ENCODE peak calls at places on chromosomes 12 and 14, in five cellular contexts. W is hepatocyte; N is suprapubic skin; C is CD8-positive, alpha-beta memory T cell; I is neural progenitor cell. Z is an unnamed sample.

GRCh38 chr14:53638966-53639365 is 317.7 kb downstream of the BMP4 start:
- DNase-seq in W (no peak), N (no peak), C (no peak), I (no peak), Z (no peak)

GRCh38 chr12:69645031-69645430 is 34.3 kb upstream of the LRRC10 start:
- DNase-seq in W (no peak), N (no peak), C (no peak), I (no peak), Z (no peak)

GRCh38 chr12:113472191-113473190 is 820 bp upstream of the LHX5 start:
- DNase-seq in W (no peak), N (no peak), C (no peak), I (peak; percentile 79), Z (peak; percentile 89)

GRCh38 chr12:24582954-24583601 is 365.8 kb downstream of the BCAT1 start:
- DNase-seq in W (no peak), N (no peak), C (no peak), I (no peak), Z (no peak)

GRCh38 chr14:74548881-74549280 is 55.3 kb downstream of the ISCA2 start:
- DNase-seq in W (peak; percentile 36), N (no peak), C (no peak), I (no peak), Z (no peak)

GRCh38 chr14:74217672-74218448 is 21.4 kb upstream of the VSX2 start:
- DNase-seq in W (peak; percentile 84), N (peak; percentile 74), C (peak; percentile 58), I (peak; percentile 91), Z (peak; percentile 98)

GRCh38 chr12:18868673-18869072 is 130.8 kb downstream of the CAPZA3 start:
- DNase-seq in W (no peak), N (no peak), C (no peak), I (no peak), Z (no peak)

GRCh38 chr12:49827351-49828099 is 688 bp downstream of the NCKAP5L start:
- DNase-seq in W (peak; percentile 83), N (no peak), C (peak; percentile 17), I (peak; percentile 89), Z (peak; percentile 97)

GRCh38 chr12:90245396-90245795 is 536.8 kb upstream of the ATP2B1 start:
- DNase-seq in W (no peak), N (no peak), C (no peak), I (no peak), Z (no peak)

GRCh38 chr14:64979336-64980074 is 7.2 kb upstream of the FNTB start:
- DNase-seq in W (peak; percentile 36), N (no peak), C (no peak), I (no peak), Z (no peak)

GRCh38 chr14:23725980-23726746 is 90.0 kb downstream of the DHRS2 start:
- DNase-seq in W (no peak), N (no peak), C (no peak), I (no peak), Z (no peak)

GRCh38 chr12:14845350-14845750 is 2.0 kb upstream of the ART4 start:
- DNase-seq in W (peak; percentile 77), N (no peak), C (no peak), I (peak; percentile 70), Z (peak; percentile 70)

GRCh38 chr12:128856035-128856790 is 2.9 kb downstream of the GLT1D1 start:
- DNase-seq in W (no peak), N (peak; percentile 23), C (no peak), I (no peak), Z (no peak)

GRCh38 chr12:32566663-32567634 is 112.2 kb upstream of the DNM1L start:
- DNase-seq in W (no peak), N (no peak), C (no peak), I (no peak), Z (peak; percentile 43)

GRCh38 chr14:97379091-97379531 is 581.9 kb downstream of the VRK1 start:
- DNase-seq in W (no peak), N (no peak), C (peak; percentile 15), I (peak; percentile 17), Z (peak; percentile 41)

GRCh38 chr12:64670039-64670438 is 59.7 kb downstream of the RASSF3 start:
- DNase-seq in W (no peak), N (no peak), C (no peak), I (no peak), Z (no peak)

GRCh38 chr12:57490126-57490525 is 2.3 kb downstream of the MARS1 start:
- DNase-seq in W (no peak), N (no peak), C (no peak), I (no peak), Z (no peak)

GRCh38 chr12:18502422-18502821 is 235.4 kb downstream of the PLCZ1 start:
- DNase-seq in W (no peak), N (no peak), C (no peak), I (no peak), Z (no peak)

GRCh38 chr12:124727922-124728321 is 135.7 kb downstream of the SCARB1 start:
- DNase-seq in W (no peak), N (no peak), C (no peak), I (no peak), Z (no peak)

GRCh38 chr14:78356406-78356805 is 186.2 kb downstream of the NRXN3 start:
- DNase-seq in W (no peak), N (no peak), C (no peak), I (peak; percentile 71), Z (peak; percentile 4)

GRCh38 chr14:99730876-99731351 is 46.8 kb downstream of the CYP46A1 start:
- DNase-seq in W (no peak), N (peak; percentile 77), C (no peak), I (no peak), Z (no peak)

GRCh38 chr12:123571343-123571813 is 13.0 kb upstream of the TMED2 start:
- DNase-seq in W (peak; percentile 64), N (no peak), C (no peak), I (peak; percentile 34), Z (peak; percentile 40)

GRCh38 chr12:15163577-15163976 is 57.6 kb downstream of the RERG start:
- DNase-seq in W (no peak), N (no peak), C (no peak), I (no peak), Z (no peak)

GRCh38 chr12:30796891-30797371 is 42.2 kb upstream of the CAPRIN2 start:
- DNase-seq in W (peak; percentile 23), N (no peak), C (no peak), I (peak; percentile 44), Z (peak; percentile 73)

GRCh38 chr14:65345264-65345663 is 67.3 kb upstream of the FUT8 start:
- DNase-seq in W (no peak), N (no peak), C (no peak), I (no peak), Z (no peak)

GRCh38 chr12:62744551-62744950 is 190.4 kb downstream of the PPM1H start:
- DNase-seq in W (no peak), N (no peak), C (no peak), I (no peak), Z (no peak)

DNA sequence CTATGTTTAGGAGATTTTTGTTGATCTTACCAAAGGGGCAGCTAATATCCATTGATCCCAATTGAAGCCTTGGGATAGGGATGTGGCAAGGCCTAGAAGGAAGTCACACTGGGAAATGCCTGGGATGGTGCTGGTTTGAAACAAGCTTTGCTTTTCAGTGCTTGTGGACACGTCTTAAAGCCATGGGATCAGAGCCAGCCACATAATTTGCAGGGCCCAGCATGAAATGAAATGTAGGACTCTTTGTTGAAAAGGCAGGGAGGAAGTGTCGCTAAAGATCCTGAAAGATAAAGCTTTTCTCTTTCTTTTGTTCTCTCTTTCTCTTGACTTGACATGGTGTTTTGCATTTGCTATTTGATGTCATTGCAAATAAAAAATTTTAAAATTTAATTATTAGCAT is 5.0 kb downstream of the TTC9 start:
- DNase-seq in W (no peak), N (no peak), C (no peak), I (peak; percentile 13), Z (peak; percentile 48)
- H3K4me3 ChIP-seq in W (no peak overlapping the region), N (no peak overlapping the region), C (peak overlapping the region; percentile 39), I (no peak overlapping the region), Z (no peak overlapping the region)

GRCh38 chr14:92959189-92959531 is 36.2 kb downstream of the CHGA start:
- DNase-seq in W (no peak), N (no peak), C (no peak), I (no peak), Z (no peak)
- H3K36me3 ChIP-seq in W (no peaks in the 10 kb centered on the region), N (peaks cover 40% of the 10 kb centered on the region), C (peaks cover 7% of the 10 kb centered on the region), I (no peaks in the 10 kb centered on the region), Z (peaks cover 2% of the 10 kb centered on the region)

GRCh38 chr12:93167841-93168492 is 209.8 kb upstream of the NUDT4 start:
- DNase-seq in W (peak; percentile 70), N (no peak), C (no peak), I (peak; percentile 84), Z (peak; percentile 25)

GRCh38 chr12:93167331-93167730 is 210.4 kb upstream of the NUDT4 start:
- DNase-seq in W (no peak), N (no peak), C (no peak), I (no peak), Z (no peak)

GRCh38 chr12:93165384-93165932 is 212.3 kb upstream of the NUDT4 start:
- DNase-seq in W (no peak), N (no peak), C (no peak), I (peak; percentile 51), Z (no peak)

GRCh38 chr12:93164103-93164880 is 213.4 kb upstream of the NUDT4 start:
- DNase-seq in W (no peak), N (no peak), C (no peak), I (no peak), Z (no peak)

DNA sequence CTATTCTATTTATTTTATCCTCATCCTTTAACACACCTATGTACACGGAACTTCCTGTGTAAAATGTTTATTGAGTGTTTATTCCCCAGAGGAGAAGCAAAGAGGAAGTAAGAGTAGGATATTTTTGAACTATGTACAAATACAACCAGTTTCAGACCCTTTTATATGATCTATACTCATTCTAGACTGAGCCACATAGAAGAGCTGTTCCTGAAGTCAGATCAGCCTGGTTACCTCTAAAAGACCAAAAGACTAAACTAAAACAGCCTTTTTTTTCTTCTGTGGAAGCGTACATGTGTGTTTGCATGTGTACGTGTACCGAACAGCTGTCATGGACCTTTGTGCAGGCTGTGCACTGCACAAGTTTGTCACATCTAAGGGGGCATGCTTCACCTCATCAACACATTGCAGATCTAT is 210.8 kb upstream of the NUDT4 start:
- DNase-seq in W (no peak), N (no peak), C (no peak), I (no peak), Z (no peak)
- H3K4me3 ChIP-seq in W (no peak overlapping the region), N (no peak overlapping the region), C (no peak overlapping the region), I (no peak overlapping the region), Z (no peak overlapping the region)

GRCh38 chr12:53180931-53181645 is 363 bp upstream of the CSAD start:
- DNase-seq in W (peak; percentile 89), N (no peak), C (peak; percentile 64), I (peak; percentile 94), Z (peak; percentile 98)

GRCh38 chr12:53179694-53180269 is 740 bp upstream of the ZNF740 start:
- DNase-seq in W (no peak), N (no peak), C (no peak), I (no peak), Z (peak; percentile 64)

GRCh38 chr12:53180270-53180930 is at the start of the genes CSAD and ZNF740:
- DNase-seq in W (peak; percentile 99), N (peak; percentile 98), C (peak; percentile 97), I (peak; percentile 99), Z (peak; percentile 99)

GRCh38 chr12:53182836-53183235 is 2.1 kb upstream of the CSAD start:
- DNase-seq in W (no peak), N (no peak), C (no peak), I (no peak), Z (no peak)

DNA sequence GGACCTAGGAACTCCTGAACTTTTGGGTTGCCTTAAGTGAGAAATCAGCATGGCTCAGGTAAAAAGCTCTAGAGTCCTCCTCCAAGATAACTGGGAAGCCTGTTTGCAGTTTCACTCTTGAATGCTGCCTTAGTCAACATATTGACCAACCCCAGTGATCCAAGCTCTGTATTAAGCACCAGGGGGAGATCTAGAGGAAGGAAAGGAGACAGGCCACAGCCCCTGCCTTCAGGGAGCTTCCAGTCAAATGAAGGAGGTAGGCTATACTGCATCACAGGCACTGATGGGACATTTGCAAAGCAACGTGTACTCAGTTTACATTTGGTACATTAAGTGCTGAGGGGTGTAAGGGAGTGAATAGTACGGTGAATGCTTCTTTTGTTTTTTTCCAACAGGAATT is 1.2 kb upstream of the CSAD start:
- DNase-seq in W (no peak), N (no peak), C (no peak), I (no peak), Z (no peak)
- H3K36me3 ChIP-seq in W (no peaks in the 10 kb centered on the region), N (peaks cover 43% of the 10 kb centered on the region), C (peaks cover 33% of the 10 kb centered on the region), I (peaks cover 5% of the 10 kb centered on the region), Z (peaks cover 14% of the 10 kb centered on the region)